ENCODE peak calls at places on chromosomes 16 and 17, in seven cellular contexts. V is PC-9, G is fibroblast of lung, N is PC-3, F is A549, E is OCI-LY7, W is hepatocyte. B is an unnamed sample.

GRCh38 chr17:6643460-6644125 is 2.7 kb downstream of the TXNDC17 start:
- DNase-seq in N (peak), E (no peak), W (no peak), G (no peak), F (no peak), V (no peak), B (no peak)

GRCh38 chr16:22941970-22942501 is 128.1 kb downstream of the HS3ST2 start:
- DNase-seq in W (no peak), V (no peak), E (no peak), G (no peak), F (no peak), N (no peak), B (no peak)

GRCh38 chr16:65305588-65305987 is 183.7 kb upstream of the CDH11 start:
- DNase-seq in G (no peak), N (no peak), E (no peak), W (no peak), V (no peak), F (no peak), B (no peak)

GRCh38 chr17:39209317-39210092 is 9.4 kb downstream of the RPL19 start:
- DNase-seq in E (peak), N (no peak), V (no peak), G (peak), W (peak), F (no peak), B (peak)

GRCh38 chr16:5416013-5416412 is 318.4 kb upstream of the EEF2KMT start:
- DNase-seq in W (no peak), G (no peak), E (no peak), V (no peak), N (no peak), F (no peak), B (no peak)

GRCh38 chr17:41710472-41711090 is 1.6 kb upstream of the GAST start:
- DNase-seq in F (no peak), G (peak), V (no peak), N (peak), W (no peak), E (no peak), B (no peak)

GRCh38 chr16:68564367-68564985 is 25.4 kb downstream of the ZFP90 start:
- DNase-seq in E (peak), W (no peak), N (no peak), F (no peak), G (peak), V (no peak), B (peak)

GRCh38 chr16:69367980-69368379 is 16.4 kb upstream of the TMED6 start:
- DNase-seq in W (peak), G (no peak), N (no peak), V (no peak), E (no peak), F (no peak), B (no peak)

GRCh38 chr17:41678411-41678906 is 10.2 kb upstream of the EIF1 start:
- DNase-seq in F (no peak), G (no peak), V (peak), W (no peak), E (no peak), N (peak), B (no peak)

GRCh38 chr17:45073414-45074070 is 12.4 kb downstream of the NMT1 start:
- DNase-seq in F (no peak), V (no peak), E (no peak), N (no peak), G (peak), W (peak), B (no peak)

GRCh38 chr17:66978514-66979061 is 14.1 kb downstream of the CACNG4 start:
- DNase-seq in N (no peak), V (no peak), F (no peak), W (no peak), G (no peak), E (no peak), B (no peak)

GRCh38 chr16:56336071-56336688 is 89.2 kb downstream of the AMFR start:
- DNase-seq in W (no peak), F (no peak), E (no peak), G (no peak), N (peak), V (no peak), B (no peak)

GRCh38 chr17:78272181-78272913 is 40.9 kb downstream of the TMEM235 start:
- DNase-seq in N (peak), F (no peak), V (peak), G (peak), E (peak), W (peak), B (peak)

GRCh38 chr17:54007855-54008254 is 185.1 kb downstream of the KIF2B start:
- DNase-seq in W (no peak), V (no peak), F (no peak), N (no peak), E (no peak), G (no peak), B (no peak)

GRCh38 chr17:38507436-38507835 is 79.2 kb downstream of the ARHGAP23 start:
- DNase-seq in F (no peak), W (no peak), V (no peak), E (no peak), N (no peak), G (no peak), B (peak)

GRCh38 chr16:17511340-17511739 is 40.6 kb upstream of the XYLT1 start:
- DNase-seq in E (no peak), W (peak), F (no peak), V (no peak), N (no peak), G (peak), B (no peak)

GRCh38 chr16:75789237-75789636 is 62.9 kb upstream of the CPHXL start:
- DNase-seq in N (peak), W (peak), G (peak), F (peak), V (peak), E (peak), B (peak)

GRCh38 chr17:31721291-31722025 is 137.6 kb downstream of the COPRS start:
- DNase-seq in W (no peak), F (no peak), N (no peak), E (no peak), V (no peak), G (no peak), B (no peak)
- H3K4me2 ChIP-seq in W (no peak), F (no peak), N (no peak), E (no peak), V (no peak), G (no peak), B (no peak)

GRCh38 chr17:75570772-75571171 is 16.8 kb upstream of the MYO15B start:
- DNase-seq in E (no peak), N (no peak), W (peak), G (no peak), V (no peak), F (no peak), B (no peak)
- H3K4me2 ChIP-seq in E (peak), N (no peak), W (no peak), G (no peak), V (no peak), F (no peak), B (no peak)

GRCh38 chr17:55086635-55087058 is 118.1 kb downstream of the STXBP4 start:
- DNase-seq in E (no peak), G (peak), W (no peak), N (peak), F (no peak), V (peak), B (no peak)

GRCh38 chr17:55093358-55093757 is 124.8 kb downstream of the STXBP4 start:
- DNase-seq in W (no peak), E (no peak), N (no peak), G (no peak), F (no peak), V (no peak), B (no peak)

GRCh38 chr17:55089251-55089650 is 120.7 kb downstream of the STXBP4 start:
- DNase-seq in F (no peak), W (no peak), N (no peak), V (no peak), E (no peak), G (no peak), B (no peak)

GRCh38 chr17:55089955-55090573 is 121.5 kb downstream of the STXBP4 start:
- DNase-seq in N (peak), G (peak), V (peak), E (no peak), F (peak), W (no peak), B (peak)
- H3K4me2 ChIP-seq in N (peak), G (no peak), V (peak), E (no peak), F (peak), W (no peak), B (no peak)

DNA sequence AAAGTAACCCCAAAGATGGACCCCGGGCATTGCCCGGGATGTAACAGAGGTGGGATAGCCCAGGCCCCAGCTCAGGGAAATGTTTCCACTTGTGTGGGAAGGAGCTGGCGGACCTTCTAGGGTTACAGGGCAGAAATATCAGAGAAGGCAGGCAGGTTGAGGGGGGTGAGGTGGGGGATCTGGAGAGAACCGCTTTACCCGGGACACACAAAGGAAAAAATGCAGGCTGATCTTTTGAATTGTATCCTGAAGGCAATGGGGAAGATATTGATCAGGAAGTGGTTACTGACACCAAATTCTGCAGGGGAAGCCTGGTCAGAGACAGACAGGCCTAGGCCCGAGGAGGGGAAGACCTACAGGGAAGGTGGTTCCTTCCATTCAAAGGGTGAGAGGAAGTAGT is 3.5 kb downstream of the SLC47A1 start:
- DNase-seq in E (no peak), G (no peak), N (no peak), F (no peak), W (no peak), V (no peak), B (peak)
- H3K4me2 ChIP-seq in E (no peak), G (no peak), N (no peak), F (no peak), W (no peak), V (no peak), B (no peak)

GRCh38 chr17:2975469-2975958 is 87.9 kb downstream of the OR1D5 start:
- DNase-seq in N (peak), W (no peak), E (no peak), G (no peak), F (no peak), V (peak), B (no peak)
- H3K4me2 ChIP-seq in N (peak), W (peak), E (no peak), G (no peak), F (no peak), V (peak), B (no peak)

GRCh38 chr16:59907671-59908070 is 1173.6 kb upstream of the GOT2 start:
- DNase-seq in N (no peak), E (no peak), G (no peak), F (no peak), V (no peak), W (no peak), B (peak)
- H3K4me2 ChIP-seq in N (peak), E (no peak), G (no peak), F (no peak), V (no peak), W (no peak), B (peak)

GRCh38 chr16:4111748-4112696 is 4.2 kb downstream of the ADCY9 start:
- DNase-seq in G (no peak), W (no peak), N (peak), F (no peak), V (no peak), E (no peak), B (no peak)
- H3K4me2 ChIP-seq in G (peak), W (peak), N (peak), F (peak), V (peak), E (no peak), B (no peak)

GRCh38 chr17:8300629-8301242 is 5.5 kb upstream of the SLC25A35 start:
- DNase-seq in W (peak), G (peak), V (peak), F (peak), E (peak), N (peak), B (peak)
- H3K4me2 ChIP-seq in W (no peak), G (no peak), V (peak), F (peak), E (peak), N (no peak), B (peak)

DNA sequence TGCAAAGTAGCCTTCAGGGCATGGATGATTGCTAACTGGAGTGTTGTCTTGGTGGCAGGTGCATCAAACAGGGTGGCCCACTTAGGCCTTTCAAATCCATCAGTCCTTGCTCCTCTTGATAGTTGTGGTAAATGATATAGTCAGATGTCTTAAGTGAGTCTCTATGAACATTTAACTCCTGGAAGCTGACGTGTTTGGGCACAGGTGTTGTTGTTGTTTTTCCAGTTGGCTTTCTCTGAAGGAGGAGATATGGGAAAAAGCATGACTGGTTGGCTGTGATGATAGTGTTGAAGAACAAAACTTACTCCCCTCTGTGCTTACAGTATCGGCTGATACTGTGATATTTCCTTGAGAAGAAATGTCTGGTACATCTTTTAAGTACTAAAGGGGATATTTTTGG is 18.0 kb downstream of the TNRC6A start:
- DNase-seq in N (no peak), F (no peak), E (no peak), V (no peak), G (no peak), W (no peak), B (no peak)
- H3K4me2 ChIP-seq in N (peak), F (peak), E (no peak), V (no peak), G (peak), W (no peak), B (no peak)

GRCh38 chr17:75012320-75013076 is at the start of gene MRPL58:
- DNase-seq in G (peak), N (peak), W (peak), V (peak), E (peak), F (peak), B (peak)

GRCh38 chr17:75009139-75009724 is 3.2 kb upstream of the MRPL58 start:
- DNase-seq in V (peak), E (no peak), F (no peak), W (no peak), G (no peak), N (peak), B (no peak)

GRCh38 chr17:75011788-75012319 is 616 bp upstream of the MRPL58 start:
- DNase-seq in V (no peak), G (peak), W (peak), N (peak), F (no peak), E (no peak), B (peak)

GRCh38 chr17:75013077-75013391 is 564 bp downstream of the MRPL58 start:
- DNase-seq in G (no peak), E (no peak), V (no peak), N (no peak), F (no peak), W (no peak), B (no peak)

DNA sequence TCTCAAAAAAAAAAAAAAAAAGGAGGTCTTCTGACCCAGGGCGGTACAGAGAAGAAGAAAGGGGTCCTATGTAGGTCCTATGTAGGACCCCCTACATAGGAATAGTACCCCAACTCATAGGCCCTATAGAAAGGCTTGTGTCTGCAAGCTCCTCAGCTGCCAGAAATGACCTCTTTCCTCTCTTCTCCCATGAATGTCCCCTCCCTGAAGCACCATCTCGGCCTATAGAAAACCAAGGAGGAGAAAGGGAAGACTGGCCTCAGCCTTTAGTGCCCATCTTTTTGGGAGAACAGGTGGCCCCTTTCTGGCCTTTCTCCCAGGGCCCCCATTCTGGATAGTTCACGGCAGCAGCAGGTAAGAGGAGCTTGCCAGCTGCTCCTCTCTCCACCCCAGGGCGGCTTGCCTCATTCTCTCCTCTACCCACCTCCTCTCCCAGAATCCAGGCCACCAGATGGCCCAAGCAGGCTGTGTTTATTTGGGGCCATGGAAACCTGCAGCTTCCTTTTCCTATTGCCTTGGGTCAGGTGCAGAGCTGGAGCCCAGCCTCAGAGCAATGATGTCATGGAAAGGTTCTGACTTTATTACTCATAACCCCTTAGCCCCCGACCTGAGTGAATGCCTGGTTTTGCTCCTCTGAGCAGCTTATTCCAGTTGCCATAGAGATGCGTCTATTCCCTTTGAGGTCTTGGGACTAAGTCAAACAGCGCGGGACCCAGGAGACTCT is 1.6 kb upstream of the MRPL58 start:
- DNase-seq in F (no peak), W (peak), N (peak), E (no peak), G (no peak), V (peak), B (no peak)
- H3K4me2 ChIP-seq in F (no peak), W (peak), N (peak), E (no peak), G (no peak), V (no peak), B (no peak)

B was measured in neural progenitor cell.